ENCODE peak calls at places on chromosomes 1 and 21, in four cellular contexts. J is body of pancreas, I is HCT116, C is neural progenitor cell. P is an unnamed sample. For H3K4me1, the result is how much of the 10 kb centered on the place peaks cover.

GRCh38 chr1:37485902-37486679 is 11.7 kb downstream of the ZC3H12A start:
- DNase-seq in J (no peak), I (no peak), C (no peak), P (no peak)

GRCh38 chr1:118981436-118981835 is 6.7 kb downstream of the TBX15 start:
- DNase-seq in C (no peak), I (no peak), J (no peak), P (no peak)

GRCh38 chr1:93817819-93818569 is 61.0 kb downstream of the DNTTIP2 start:
- DNase-seq in C (no peak), I (no peak), J (no peak), P (no peak)

GRCh38 chr1:193677874-193678273 is 491.5 kb upstream of the B3GALT2 start:
- DNase-seq in I (no peak), C (no peak), J (no peak), P (no peak)

GRCh38 chr1:10671551-10672375 is 124.7 kb downstream of the CASZ1 start:
- DNase-seq in I (no peak), J (no peak), C (no peak), P (no peak)

GRCh38 chr1:241716915-241717651 is 65.0 kb downstream of the WDR64 start:
- DNase-seq in C (no peak), J (no peak), I (no peak), P (no peak)

GRCh38 chr1:111334169-111334568 is 43.5 kb downstream of the CHIA start:
- DNase-seq in J (peak), C (peak), I (peak), P (no peak)

GRCh38 chr1:119160851-119161250 is 20.4 kb upstream of the WARS2 start:
- DNase-seq in I (no peak), J (no peak), C (no peak), P (no peak)

GRCh38 chr21:29084372-29084771 is 10.9 kb upstream of the CCT8 start:
- DNase-seq in J (no peak), C (no peak), I (no peak), P (no peak)

GRCh38 chr1:113800487-113800886 is 11.8 kb downstream of the RSBN1 start:
- DNase-seq in C (no peak), J (no peak), I (no peak), P (no peak)

GRCh38 chr1:34800214-34800613 is 7.4 kb downstream of the GJA4 start:
- DNase-seq in J (no peak), C (no peak), I (no peak), P (no peak)

GRCh38 chr1:6353605-6353947 is 40.0 kb downstream of the ACOT7 start:
- DNase-seq in C (no peak), J (no peak), I (no peak), P (no peak)

GRCh38 chr1:201828451-201828819 is 522 bp upstream of the IPO9 start:
- DNase-seq in I (no peak), J (no peak), C (no peak), P (no peak)

GRCh38 chr1:232443372-232443771 is 186.6 kb downstream of the SIPA1L2 start:
- DNase-seq in C (no peak), I (no peak), J (no peak), P (no peak)

GRCh38 chr1:195376190-195376589 is 1232.0 kb downstream of the KCNT2 start:
- DNase-seq in I (peak), C (no peak), J (no peak), P (no peak)

GRCh38 chr1:46039571-46040052 is 92.8 kb downstream of the PIK3R3 start:
- DNase-seq in I (no peak), C (no peak), J (peak), P (peak)

GRCh38 chr1:85142753-85143152 is 58.1 kb downstream of the SYDE2 start:
- DNase-seq in C (no peak), J (peak), I (no peak), P (no peak)

GRCh38 chr1:48870596-48870995 is 93.9 kb upstream of the BEND5 start:
- DNase-seq in I (no peak), J (peak), C (peak), P (no peak)

GRCh38 chr1:64043328-64043727 is 160.1 kb upstream of the UBE2U start:
- DNase-seq in C (no peak), J (no peak), I (no peak), P (no peak)

GRCh38 chr1:191963286-191963685 is 195.0 kb upstream of the RGS18 start:
- DNase-seq in J (no peak), I (no peak), C (no peak), P (no peak)

GRCh38 chr1:29563092-29563491 is 326.8 kb downstream of the PTPRU start:
- DNase-seq in J (no peak), C (no peak), I (peak), P (no peak)

GRCh38 chr1:155981266-155982088 is 3.1 kb upstream of the ARHGEF2 start:
- DNase-seq in C (no peak), J (no peak), I (no peak), P (peak)

GRCh38 chr21:42225571-42226155 is 6.7 kb downstream of the ABCG1 start:
- DNase-seq in I (no peak), C (no peak), J (no peak), P (peak)

GRCh38 chr21:45351526-45352275 is 53.3 kb upstream of the COL18A1 start:
- DNase-seq in C (no peak), J (no peak), I (no peak), P (no peak)

GRCh38 chr1:228977741-228978140 is 242.5 kb downstream of the RHOU start:
- DNase-seq in J (no peak), I (no peak), C (no peak), P (no peak)

GRCh38 chr1:46687095-46687659 is 15.5 kb downstream of the TEX38 start:
- DNase-seq in C (no peak), I (no peak), J (peak), P (peak)

GRCh38 chr1:119327436-119328155 is 41.0 kb upstream of the HAO2 start:
- DNase-seq in J (peak), C (peak), I (no peak), P (peak)

GRCh38 chr1:167105150-167105840 is 11.4 kb downstream of the STYXL2 start:
- DNase-seq in I (no peak), C (no peak), J (no peak), P (no peak)

GRCh38 chr1:63326473-63327380 is 4.4 kb downstream of the FOXD3 start:
- DNase-seq in J (no peak), C (peak), I (no peak), P (no peak)

DNA sequence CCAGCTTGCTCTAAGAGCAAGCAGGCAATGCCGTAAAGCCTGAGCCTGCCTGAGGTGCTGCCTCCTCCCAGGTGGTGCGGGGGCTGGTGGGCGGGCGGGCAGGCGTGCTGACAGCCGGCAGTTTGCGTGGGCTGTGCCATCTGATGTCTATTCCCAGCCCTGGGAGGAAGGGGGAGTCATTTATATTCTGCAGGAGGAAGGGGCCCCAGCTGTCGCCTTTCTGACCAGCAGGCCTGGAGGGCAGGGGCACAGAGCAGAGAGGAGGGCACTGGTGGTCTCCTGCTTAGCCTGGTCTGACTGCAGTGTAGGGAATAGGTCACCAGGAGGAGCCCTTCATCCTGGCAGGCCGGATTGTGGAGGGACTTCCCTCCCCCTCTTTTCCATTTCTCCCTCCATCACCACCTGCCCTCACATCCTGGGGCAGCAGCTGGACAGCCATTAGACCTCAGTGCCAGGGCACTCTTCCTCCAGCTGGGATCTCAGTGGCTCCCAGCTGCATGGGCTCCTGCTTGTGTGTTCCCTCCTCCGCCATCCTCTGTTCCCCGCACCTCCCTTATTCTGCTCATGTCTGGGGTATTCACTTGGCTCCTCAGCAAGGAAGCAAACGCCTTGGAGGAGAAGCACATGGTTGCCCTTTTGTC is 4.4 kb downstream of the CYB561D1 start:
- DNase-seq in I (no peak), C (peak), J (peak), P (no peak)
- H3K4me1 ChIP-seq in I (under half), C (under half), J (under half), P (under half)

GRCh38 chr1:43799656-43800629 is 92.6 kb downstream of the ST3GAL3 start:
- DNase-seq in I (no peak), C (peak), J (no peak), P (no peak)
- H3K27ac ChIP-seq in I (no peak), C (no peak), J (no peak), P (no peak)

GRCh38 chr1:203520315-203520714 is 26.4 kb downstream of the OPTC start:
- DNase-seq in C (no peak), J (no peak), I (no peak), P (no peak)
- H3K4me1 ChIP-seq in C (under half), J (under half), I (under half), P (half or more)

DNA sequence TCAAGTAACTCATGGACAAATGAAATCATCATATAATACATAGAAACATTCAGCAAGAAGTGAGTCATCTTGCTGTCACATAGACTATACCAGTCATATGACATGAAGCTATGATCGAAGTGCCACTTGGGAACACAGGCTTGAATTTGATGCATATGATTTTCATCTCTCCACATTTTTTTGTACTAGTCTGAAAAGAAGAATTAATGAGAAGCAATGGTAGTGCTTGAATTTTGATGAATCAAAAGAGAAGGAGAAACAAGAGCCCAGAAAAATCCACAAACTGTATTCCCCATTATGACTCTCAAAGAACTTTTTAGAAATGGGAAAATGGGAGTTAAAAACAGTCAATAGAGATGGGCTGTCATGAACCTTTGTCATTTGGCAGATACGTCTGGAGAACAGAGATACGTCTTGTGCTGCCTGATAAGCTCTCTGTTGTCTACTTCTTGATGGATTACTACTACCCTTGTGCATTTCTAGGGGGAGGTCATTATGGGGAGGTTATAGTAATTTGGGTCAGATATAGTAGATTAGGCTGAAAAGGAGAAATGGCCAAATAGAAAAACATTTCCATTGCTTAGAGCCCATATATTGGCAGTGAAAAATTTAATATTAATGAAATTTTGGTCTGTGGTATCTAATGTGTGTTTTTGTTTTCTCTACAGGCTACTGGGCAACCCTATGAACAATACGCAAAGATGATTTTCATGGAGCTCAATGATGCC is 8.0 kb upstream of the LEPR start:
- DNase-seq in I (no peak), C (no peak), J (no peak), P (no peak)
- H3K27ac ChIP-seq in I (no peak), C (no peak), J (no peak), P (no peak)

GRCh38 chr1:91876751-91877573 is 9.0 kb downstream of the TGFBR3 start:
- DNase-seq in J (no peak), I (no peak), C (no peak), P (no peak)
- H3K4me1 ChIP-seq in J (under half), I (under half), C (under half), P (half or more)

DNA sequence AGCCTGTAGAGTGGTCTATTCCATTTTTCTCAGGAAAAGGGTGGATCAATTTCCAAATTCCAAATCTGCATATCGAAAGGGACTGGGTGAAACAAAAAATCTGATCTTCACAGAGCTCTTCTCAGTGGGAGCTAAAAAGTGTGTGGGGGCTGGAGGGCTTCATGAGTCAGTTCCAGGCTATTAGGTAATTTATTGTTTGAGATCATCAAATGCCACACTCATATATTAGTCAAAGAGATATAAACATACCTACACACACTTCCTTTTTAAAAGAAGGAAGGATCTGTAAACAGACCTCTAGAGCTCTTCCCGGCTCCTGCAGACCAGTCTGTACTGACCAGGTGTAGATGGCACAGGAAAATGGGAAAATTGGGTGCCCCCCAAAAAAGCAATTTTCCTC is 175.4 kb downstream of the ZBTB18 start:
- DNase-seq in C (no peak), I (no peak), J (no peak), P (no peak)
- H3K27ac ChIP-seq in C (no peak), I (no peak), J (no peak), P (no peak)

DNA sequence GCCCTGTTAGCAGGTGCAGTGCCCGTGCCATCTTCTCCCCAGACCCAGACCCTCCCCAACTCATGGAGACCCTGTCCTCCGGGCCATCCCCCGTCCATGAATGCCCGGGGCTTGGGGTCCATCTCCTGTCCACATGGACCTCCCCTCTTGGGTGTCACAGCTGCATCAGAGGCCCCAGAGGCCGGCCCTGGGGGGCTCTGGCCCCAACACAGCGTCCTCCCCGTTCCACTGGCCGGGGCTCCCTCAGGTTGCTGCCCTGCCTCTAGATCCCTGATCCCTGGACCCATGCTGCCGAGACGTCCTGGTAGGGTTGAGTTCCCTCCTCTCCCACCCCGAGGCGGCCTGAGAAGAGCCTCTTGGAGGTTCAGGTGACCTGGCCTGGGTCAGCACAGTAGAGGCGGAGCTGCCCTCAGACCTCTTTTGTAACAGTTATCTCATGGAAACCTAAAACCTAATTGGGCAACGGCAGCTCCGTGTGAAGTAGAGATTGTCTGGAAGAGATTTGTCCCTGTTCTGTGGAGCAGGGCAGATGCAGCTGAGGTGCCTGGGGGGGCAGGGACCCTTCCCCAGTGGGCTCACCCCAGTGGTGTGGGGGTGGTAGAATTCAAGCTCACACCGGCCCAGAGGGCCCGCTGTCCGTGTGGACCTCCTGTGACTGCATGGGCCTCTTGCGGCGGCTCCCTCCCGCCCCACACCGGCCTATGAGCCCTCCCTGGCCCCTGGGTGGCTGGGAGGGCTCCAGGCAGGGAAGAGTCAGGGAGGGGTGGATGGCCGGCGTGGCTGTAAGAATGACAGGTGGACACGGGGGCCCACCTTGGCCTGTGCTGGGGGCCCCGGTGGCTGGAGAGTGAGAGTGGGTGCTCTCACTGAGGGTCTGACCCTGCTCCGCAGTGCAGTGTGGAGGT is 56.1 kb downstream of the SKI start:
- DNase-seq in J (no peak), I (no peak), C (no peak), P (no peak)
- H3K4me1 ChIP-seq in J (under half), I (under half), C (under half), P (half or more)

DNA sequence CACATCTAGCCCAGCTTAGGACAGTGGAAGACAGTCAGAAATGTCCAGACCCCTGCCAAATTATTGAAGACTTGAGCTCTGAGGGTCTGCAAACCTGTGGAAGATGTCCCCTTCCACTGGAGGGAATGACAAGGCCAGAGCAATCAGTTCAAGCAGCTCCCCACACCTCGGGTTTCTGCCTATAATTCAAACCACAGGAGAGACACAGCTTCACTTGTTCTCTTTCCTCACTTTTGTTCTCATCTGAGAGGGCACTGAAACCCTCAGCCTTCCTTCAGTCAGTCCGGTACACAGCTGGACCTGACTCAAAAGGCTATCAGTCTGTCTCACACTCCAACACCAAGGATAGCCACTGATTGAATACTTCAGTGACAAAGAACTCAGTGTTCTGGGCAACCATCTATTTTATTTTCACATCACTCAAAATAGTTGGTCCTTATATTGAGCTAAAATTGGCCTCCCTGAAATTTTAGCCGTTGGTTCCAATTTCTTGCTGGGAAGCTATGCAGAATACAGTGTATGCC is 70.1 kb downstream of the TENT5C start:
- DNase-seq in C (no peak), I (no peak), J (peak), P (no peak)
- H3K27ac ChIP-seq in C (no peak), I (no peak), J (peak), P (no peak)

DNA sequence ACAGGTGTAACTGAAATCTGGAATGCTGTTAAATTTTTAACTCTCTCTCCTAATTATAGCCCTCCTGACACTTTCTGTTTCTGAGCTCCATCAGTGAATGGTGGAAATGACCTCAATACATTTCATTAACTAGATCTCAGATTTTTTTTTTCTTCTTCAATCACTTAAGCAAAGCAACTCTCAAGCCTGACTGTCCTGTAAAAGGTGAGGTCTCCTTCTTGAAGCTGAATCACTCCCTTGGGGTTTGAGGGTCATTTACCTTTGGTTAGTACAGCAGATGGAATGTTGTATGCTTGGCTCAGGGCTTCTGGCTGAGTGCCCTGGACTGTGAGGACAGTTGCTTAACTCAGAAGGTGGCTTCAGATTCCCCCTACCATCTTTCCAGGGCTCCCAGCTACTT is 518.7 kb downstream of the PTPRC start:
- DNase-seq in C (no peak), J (no peak), I (peak), P (no peak)
- H3K4me1 ChIP-seq in C (under half), J (under half), I (under half), P (under half)